ENCODE peak calls at places on chromosomes 13 and 19, in five cellular contexts. D, P, T, R and X are unnamed samples.

GRCh38 chr19:16371540-16371986 is 46.9 kb downstream of the KLF2 start:
- DNase-seq in T (no peak), R (no peak), P (no peak), D (peak; percentile 79), X (no peak)

GRCh38 chr13:24864579-24864978 is 100.6 kb downstream of the RNF17 start:
- DNase-seq in P (no peak), R (no peak), D (no peak), T (no peak), X (no peak)

GRCh38 chr13:98648141-98648540 is 71.2 kb upstream of the STK24 start:
- DNase-seq in P (no peak), R (no peak), T (no peak), D (no peak), X (peak; percentile 73)

GRCh38 chr13:32426981-32427851 is 714 bp downstream of the N4BP2L1 start:
- DNase-seq in T (no peak), P (peak; percentile 9), R (no peak), D (no peak), X (peak; percentile 47)

GRCh38 chr13:31530883-31531282 is 208.4 kb upstream of the RXFP2 start:
- DNase-seq in D (no peak), R (no peak), T (no peak), P (no peak), X (no peak)

GRCh38 chr13:38883783-38884182 is 106.8 kb downstream of the STOML3 start:
- DNase-seq in T (peak; percentile 88), D (no peak), R (no peak), P (no peak), X (no peak)

GRCh38 chr13:20772401-20773131 is 1.2 kb downstream of the EEF1AKMT1 start:
- DNase-seq in R (peak; percentile 2), T (peak; percentile 36), P (no peak), D (no peak), X (no peak)

GRCh38 chr13:110711778-110712070 is 1.8 kb upstream of the ING1 start:
- DNase-seq in P (no peak), D (no peak), R (peak; percentile 25), T (no peak), X (peak; percentile 41)

GRCh38 chr19:50669319-50670101 is 20.3 kb downstream of the C19orf81 start:
- DNase-seq in D (no peak), P (no peak), T (no peak), R (peak; percentile 25), X (peak; percentile 44)

GRCh38 chr19:34428549-34429285 is 536 bp downstream of the UBA2 start:
- DNase-seq in D (no peak), P (peak; percentile 30), R (peak; percentile 29), T (peak; percentile 8), X (peak; percentile 58)

GRCh38 chr13:50319603-50320296 is 304.5 kb downstream of the KCNRG start:
- DNase-seq in T (peak; percentile 81), D (no peak), P (peak; percentile 49), R (peak; percentile 36), X (peak; percentile 30)

GRCh38 chr19:590750-591098 is 1.0 kb downstream of the HCN2 start:
- DNase-seq in P (no peak), T (no peak), R (no peak), D (no peak), X (no peak)

GRCh38 chr19:14166448-14166847 is 30.1 kb upstream of the ASF1B start:
- DNase-seq in R (no peak), D (no peak), T (no peak), P (no peak), X (no peak)

GRCh38 chr19:752652-753517 is 2.0 kb downstream of the MISP start:
- DNase-seq in D (no peak), T (peak; percentile 79), P (peak; percentile 97), R (peak; percentile 92), X (peak; percentile 90)

GRCh38 chr19:2555422-2556220 is 79.7 kb downstream of the GADD45B start:
- DNase-seq in R (no peak), T (no peak), P (no peak), D (no peak), X (no peak)

GRCh38 chr13:28001837-28002473 is 13.5 kb upstream of the URAD start:
- DNase-seq in P (no peak), R (no peak), D (no peak), T (no peak), X (no peak)

GRCh38 chr13:23966221-23966690 is 69.0 kb upstream of the C1QTNF9B start:
- DNase-seq in P (no peak), D (no peak), R (no peak), T (no peak), X (no peak)

GRCh38 chr19:610801-611505 is 21.3 kb downstream of the HCN2 start:
- DNase-seq in R (peak; percentile 69), P (no peak), T (peak; percentile 82), D (no peak), X (no peak)

GRCh38 chr13:78827471-78827870 is 168.5 kb upstream of the OBI1 start:
- DNase-seq in T (no peak), R (no peak), D (no peak), P (no peak), X (no peak)

GRCh38 chr19:8251025-8251472 is 41.9 kb downstream of the CERS4 start:
- DNase-seq in P (no peak), R (peak; percentile 47), T (peak; percentile 38), D (no peak), X (peak; percentile 28)

GRCh38 chr13:29481603-29482002 is 113.9 kb downstream of the SLC7A1 start:
- DNase-seq in P (no peak), D (no peak), T (no peak), R (no peak), X (peak; percentile 23)

GRCh38 chr13:94384217-94384905 is 95.1 kb downstream of the DCT start:
- DNase-seq in R (no peak), D (no peak), P (no peak), T (no peak), X (no peak)

GRCh38 chr19:14002571-14003278 is 3.4 kb downstream of the RFX1 start:
- DNase-seq in P (no peak), R (no peak), D (peak; percentile 40), T (no peak), X (no peak)

GRCh38 chr13:36769126-36769525 is 49.9 kb upstream of the RFXAP start:
- DNase-seq in R (no peak), D (no peak), P (no peak), T (no peak), X (no peak)

GRCh38 chr13:36766295-36766694 is 52.7 kb upstream of the RFXAP start:
- DNase-seq in D (no peak), R (peak; percentile 24), T (peak; percentile 87), P (peak; percentile 19), X (no peak)

GRCh38 chr13:36764957-36765356 is 54.1 kb upstream of the RFXAP start:
- DNase-seq in P (no peak), R (no peak), T (no peak), D (no peak), X (no peak)

GRCh38 chr13:36767276-36767675 is 51.7 kb upstream of the RFXAP start:
- DNase-seq in P (no peak), D (no peak), R (no peak), T (no peak), X (no peak)

GRCh38 chr13:36769545-36769944 is 49.5 kb upstream of the RFXAP start:
- DNase-seq in T (no peak), R (no peak), D (no peak), P (no peak), X (no peak)
- H3K4me2 ChIP-seq in T (no peak overlapping the region), R (no peak overlapping the region), D (no peak overlapping the region), P (no peak overlapping the region), X (no peak overlapping the region)

DNA sequence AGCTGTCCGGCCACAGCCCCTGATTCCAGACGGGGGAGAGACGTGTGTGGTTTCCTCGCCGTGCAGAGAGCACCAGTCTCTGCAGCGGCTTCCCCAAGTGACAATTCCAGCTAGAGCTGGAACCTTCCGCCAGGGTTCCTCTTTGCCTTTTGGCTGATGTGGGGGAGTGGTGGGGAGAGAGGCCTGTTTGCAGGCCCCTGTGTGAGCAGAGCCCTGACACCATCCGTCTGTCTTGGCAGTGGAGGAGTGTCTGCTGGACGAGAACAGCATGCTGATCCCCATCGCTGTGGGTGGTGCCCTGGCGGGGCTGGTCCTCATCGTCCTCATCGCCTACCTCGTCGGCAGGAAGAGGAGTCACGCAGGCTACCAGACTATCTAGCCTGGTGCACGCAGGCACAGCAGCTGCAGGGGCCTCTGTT is 25.0 kb downstream of the LAMP1 start:
- DNase-seq in R (peak; percentile 23), T (no peak), D (no peak), P (no peak), X (no peak)
- H4K20me1 ChIP-seq in R (no peaks in the 10 kb centered on the region), T (peaks cover 48% of the 10 kb centered on the region), D (no peaks in the 10 kb centered on the region), P (peaks cover 30% of the 10 kb centered on the region), X (peaks cover 7% of the 10 kb centered on the region)

GRCh38 chr19:10516064-10516385 is 1.2 kb downstream of the S1PR5 start:
- DNase-seq in D (no peak), T (no peak), P (no peak), R (no peak), X (no peak)

GRCh38 chr19:10517361-10517759 is at the start of gene S1PR5:
- DNase-seq in D (no peak), P (peak; percentile 58), T (no peak), R (no peak), X (peak; percentile 26)

GRCh38 chr19:10516671-10517286 is 468 bp downstream of the S1PR5 start:
- DNase-seq in T (no peak), R (no peak), P (peak; percentile 30), D (no peak), X (no peak)

GRCh38 chr19:10513223-10513622 is 4.0 kb downstream of the S1PR5 start:
- DNase-seq in P (no peak), R (no peak), D (no peak), T (no peak), X (no peak)

DNA sequence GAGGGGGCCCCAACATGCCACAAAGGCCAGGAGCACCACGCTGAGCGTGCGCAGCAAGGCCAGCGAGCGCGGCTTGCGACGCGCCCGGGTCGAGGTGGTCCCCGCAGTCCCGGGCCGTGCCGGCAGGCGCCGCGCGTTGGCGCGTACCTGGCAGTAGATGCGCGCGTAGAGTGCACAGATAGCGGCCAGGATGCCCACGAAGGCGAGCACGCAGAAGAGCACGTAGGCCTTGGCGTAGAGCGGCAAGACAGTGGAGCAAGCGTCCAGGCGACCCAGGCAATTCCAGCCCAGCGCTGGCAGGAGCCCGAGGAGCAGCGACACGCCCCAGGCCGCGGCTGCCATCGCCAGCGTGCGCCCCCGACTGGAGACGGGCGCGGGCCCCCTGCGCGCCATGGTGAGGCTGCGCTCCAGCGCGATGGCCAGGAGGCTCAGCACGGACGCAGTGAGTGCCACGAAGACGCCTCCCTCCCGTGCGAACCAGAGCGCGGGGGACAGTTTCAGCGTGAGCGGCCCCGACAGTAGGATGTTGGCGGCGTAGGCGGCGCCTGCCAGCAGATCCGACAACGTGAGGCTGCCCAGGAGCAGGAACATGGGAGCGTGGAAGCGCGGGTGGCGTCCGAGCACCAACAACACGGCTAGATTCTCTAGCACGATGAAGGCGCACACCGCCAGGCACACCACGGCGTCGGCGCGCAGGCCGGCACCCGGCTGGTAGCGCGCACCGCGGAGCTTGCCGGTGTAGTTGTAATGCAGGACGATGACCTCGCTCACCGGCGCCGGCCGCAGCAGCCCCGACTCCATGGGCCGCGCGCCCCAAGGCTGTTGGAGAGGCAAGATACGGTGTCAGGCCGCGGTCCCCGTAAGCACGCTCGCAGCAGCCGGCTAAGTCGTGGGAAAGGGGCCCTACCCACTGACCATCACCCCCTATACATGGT is 2.8 kb downstream of the S1PR5 start:
- DNase-seq in T (no peak), P (no peak), D (no peak), R (no peak), X (peak; percentile 17)
- TF ChIP-seq EZH2 in T (peak; percentile 72), P (no peak), D (no peak), R (peak; percentile 88), X (peak; percentile 95)

DNA sequence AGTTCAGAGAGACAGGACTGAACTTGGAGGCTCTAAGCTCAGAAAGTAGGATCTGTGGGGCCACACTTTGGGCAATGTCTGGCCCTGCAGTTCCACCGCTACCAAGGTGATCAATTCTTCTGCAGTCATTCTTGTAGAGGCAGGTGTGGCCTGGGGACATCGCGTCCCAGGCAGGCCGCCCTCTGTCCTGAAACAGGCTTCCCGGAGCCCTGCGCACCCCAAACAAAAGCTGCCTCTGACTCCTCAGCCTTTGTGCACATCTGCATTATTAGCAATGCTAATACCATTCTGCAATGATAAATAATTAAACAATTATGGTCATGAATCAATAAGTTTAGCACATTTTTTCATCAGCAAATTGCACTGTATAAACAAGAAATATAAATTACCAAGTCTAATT is 160.2 kb downstream of the URI1 start:
- DNase-seq in D (no peak), R (no peak), P (no peak), T (no peak), X (no peak)
- H3K4me2 ChIP-seq in D (no peak overlapping the region), R (no peak overlapping the region), P (no peak overlapping the region), T (no peak overlapping the region), X (no peak overlapping the region)